ENCODE peak calls at places on chromosomes 7 and 10, in nine cellular contexts. C is GM10248, K is Caco-2, J is GM12865, R is heart left ventricle, F is lower lobe of right lung, S is stomach, P is RWPE1, M is GM23338. L is an unnamed sample.

GRCh38 chr10:662686-663465 is 26.6 kb downstream of the DIP2C start:
- DNase-seq in C (no peak), K (peak), J (no peak), R (no peak), F (no peak), S (no peak), P (no peak), M (no peak), L (peak)

GRCh38 chr7:77651544-77652162 is 44.6 kb upstream of the RSBN1L start:
- DNase-seq in C (peak), K (no peak), J (peak), R (no peak), F (no peak), S (no peak), P (peak), M (peak), L (no peak)

GRCh38 chr7:131895541-131896173 is 339.2 kb upstream of the PODXL start:
- DNase-seq in C (no peak), K (no peak), J (no peak), R (no peak), F (no peak), S (no peak), P (peak), M (peak), L (peak)

GRCh38 chr10:61984803-61985418 is 83.4 kb downstream of the ARID5B start:
- DNase-seq in C (no peak), K (no peak), J (no peak), R (no peak), F (no peak), S (no peak), P (no peak), M (no peak), L (no peak)

GRCh38 chr7:131196808-131197207 is 130.9 kb upstream of the MKLN1 start:
- DNase-seq in C (no peak), K (no peak), J (no peak), R (no peak), F (no peak), S (no peak), P (no peak), M (no peak), L (no peak)

GRCh38 chr7:135508853-135509588 is 881 bp downstream of the CNOT4 start:
- DNase-seq in C (peak), K (peak), J (peak), R (no peak), F (no peak), S (no peak), P (peak), M (peak), L (peak)

GRCh38 chr10:77073066-77073960 is 564.3 kb downstream of the KCNMA1 start:
- DNase-seq in C (no peak), K (no peak), J (no peak), R (peak), F (no peak), S (no peak), P (no peak), M (no peak), L (peak)

GRCh38 chr7:30594055-30594539 is 581 bp upstream of the GARS1 start:
- DNase-seq in C (peak), K (peak), J (peak), R (peak), F (peak), S (no peak), P (peak), M (peak), L (no peak)

GRCh38 chr7:22094413-22095304 is 149.0 kb upstream of the CDCA7L start:
- DNase-seq in C (no peak), K (no peak), J (no peak), R (no peak), F (no peak), S (no peak), P (no peak), M (peak), L (no peak)

GRCh38 chr7:801940-802364 is 30.3 kb upstream of the SUN1 start:
- DNase-seq in C (no peak), K (no peak), J (no peak), R (peak), F (peak), S (peak), P (no peak), M (no peak), L (no peak)

GRCh38 chr10:124743188-124744046 is 761 bp downstream of the FAM53B start:
- DNase-seq in C (no peak), K (peak), J (peak), R (no peak), F (peak), S (peak), P (peak), M (peak), L (no peak)

GRCh38 chr7:134589491-134589941 is 40.6 kb downstream of the AKR1B15 start:
- DNase-seq in C (no peak), K (no peak), J (no peak), R (no peak), F (no peak), S (peak), P (no peak), M (no peak), L (no peak)

GRCh38 chr7:100476903-100477870 is 1.8 kb downstream of the TSC22D4 start:
- DNase-seq in C (no peak), K (no peak), J (peak), R (no peak), F (no peak), S (no peak), P (no peak), M (peak), L (no peak)

GRCh38 chr10:95391570-95392249 is 100.9 kb upstream of the PDLIM1 start:
- DNase-seq in C (no peak), K (no peak), J (peak), R (no peak), F (no peak), S (no peak), P (peak), M (peak), L (peak)

GRCh38 chr10:14285941-14286555 is 44.7 kb downstream of the FRMD4A start:
- DNase-seq in C (no peak), K (no peak), J (no peak), R (no peak), F (no peak), S (no peak), P (no peak), M (no peak), L (no peak)

GRCh38 chr10:103458720-103459119 is at the start of gene CALHM1:
- DNase-seq in C (peak), K (peak), J (peak), R (no peak), F (no peak), S (no peak), P (peak), M (peak), L (no peak)

GRCh38 chr7:23450518-23450917 is 19.8 kb downstream of the IGF2BP3 start:
- DNase-seq in C (no peak), K (no peak), J (peak), R (no peak), F (no peak), S (no peak), P (no peak), M (peak), L (no peak)

GRCh38 chr7:155702616-155703015 is 58.2 kb downstream of the RBM33 start:
- DNase-seq in C (no peak), K (no peak), J (no peak), R (no peak), F (no peak), S (no peak), P (peak), M (no peak), L (no peak)

GRCh38 chr10:94496010-94496409 is 49.6 kb upstream of the HELLS start:
- DNase-seq in C (peak), K (no peak), J (peak), R (no peak), F (no peak), S (no peak), P (no peak), M (no peak), L (no peak)

GRCh38 chr7:23474098-23474828 is 4.0 kb upstream of the IGF2BP3 start:
- DNase-seq in C (peak), K (peak), J (peak), R (peak), F (peak), S (peak), P (peak), M (peak), L (peak)

GRCh38 chr10:72455889-72456588 is 101.3 kb upstream of the DNAJB12 start:
- DNase-seq in C (no peak), K (no peak), J (no peak), R (no peak), F (no peak), S (no peak), P (no peak), M (no peak), L (no peak)

GRCh38 chr7:117827861-117828260 is 45.4 kb downstream of the CTTNBP2 start:
- DNase-seq in C (no peak), K (no peak), J (no peak), R (no peak), F (no peak), S (no peak), P (peak), M (no peak), L (no peak)

GRCh38 chr7:1950066-1950622 is 280.1 kb downstream of the ELFN1 start:
- DNase-seq in C (no peak), K (no peak), J (no peak), R (peak), F (peak), S (no peak), P (no peak), M (no peak), L (no peak)

GRCh38 chr7:36021367-36021766 is 131.7 kb upstream of the EEPD1 start:
- DNase-seq in C (no peak), K (no peak), J (peak), R (no peak), F (no peak), S (no peak), P (no peak), M (peak), L (no peak)

GRCh38 chr10:17464545-17464944 is 10.2 kb upstream of the ST8SIA6 start:
- DNase-seq in C (no peak), K (no peak), J (no peak), R (no peak), F (no peak), S (no peak), P (no peak), M (no peak), L (no peak)

DNA sequence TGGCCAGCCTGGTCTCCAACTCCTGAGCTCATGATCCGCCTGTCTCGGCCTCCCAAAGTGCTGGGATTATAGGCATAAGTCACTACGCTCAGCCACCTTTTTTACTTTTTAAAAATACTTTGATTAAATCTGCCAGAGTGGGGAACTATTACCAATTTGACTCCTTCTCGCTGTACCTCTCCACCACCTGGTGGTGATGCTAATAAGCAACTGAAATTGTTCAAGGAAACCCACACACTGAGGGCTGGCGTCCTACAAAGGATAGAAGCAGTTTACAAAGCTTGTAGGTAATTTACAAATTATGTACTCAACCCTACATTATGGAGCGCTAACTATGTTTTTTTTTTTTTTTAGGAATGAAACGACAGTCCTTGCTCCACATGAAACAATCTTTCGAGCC is 111.1 kb downstream of the CPED1 start:
- DNase-seq in C (no peak), K (no peak), J (peak), R (no peak), F (no peak), S (no peak), P (no peak), M (peak), L (no peak)
- TF ChIP-seq CTCF in C (no peak), K (no peak), J (peak), R (no peak), F (no peak), S (no peak), P (no peak), M (peak), L (peak)

DNA sequence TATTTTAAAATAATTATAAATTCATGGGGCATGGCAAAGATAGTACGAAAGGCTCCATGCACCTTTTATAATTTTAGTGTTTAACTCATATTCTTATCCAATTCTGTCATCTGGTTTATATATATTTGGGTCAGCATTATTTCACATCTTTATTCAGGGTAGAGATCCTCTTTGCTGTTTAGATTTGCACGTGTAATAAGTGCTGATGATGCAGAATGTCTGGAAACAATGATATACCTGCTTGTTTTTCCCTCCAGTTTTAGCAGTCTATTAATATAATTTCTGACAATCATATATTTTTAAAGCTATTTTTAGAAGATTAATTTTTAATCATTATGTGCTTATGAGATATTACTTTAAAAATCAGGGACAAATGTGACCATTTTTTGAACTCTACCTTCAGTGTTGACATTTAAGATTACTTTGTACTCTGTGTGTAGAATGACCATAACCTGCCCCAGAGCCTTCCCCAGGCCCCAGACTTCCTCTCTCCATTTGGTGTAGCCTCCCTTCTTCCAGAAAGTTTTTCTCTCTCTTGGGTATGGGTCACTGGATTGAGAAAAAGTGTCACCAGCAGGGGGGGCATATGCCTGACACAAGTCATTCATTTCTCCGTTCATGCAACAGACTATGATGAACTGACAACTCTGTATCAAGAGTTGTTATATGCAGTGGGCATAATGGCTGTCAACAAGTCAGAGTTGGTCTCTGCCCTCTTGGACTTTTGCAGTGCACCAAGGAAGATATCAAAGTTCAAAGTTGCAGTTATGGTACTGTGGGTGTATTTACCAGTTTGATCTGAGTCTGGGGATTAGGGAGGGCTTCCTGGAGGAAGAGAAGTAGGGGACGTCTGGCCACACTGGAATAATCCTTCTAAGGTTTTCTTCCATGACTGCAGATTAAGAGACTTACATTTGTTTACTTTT is 192.6 kb upstream of the CCDC6 start:
- DNase-seq in C (no peak), K (peak), J (peak), R (no peak), F (no peak), S (no peak), P (no peak), M (peak), L (no peak)
- TF ChIP-seq CTCF in C (peak), K (peak), J (peak), R (no peak), F (no peak), S (no peak), P (no peak), M (peak), L (peak)

GRCh38 chr10:70540789-70541360 is 61.7 kb downstream of the PRF1 start:
- DNase-seq in C (no peak), K (no peak), J (no peak), R (no peak), F (no peak), S (no peak), P (no peak), M (no peak), L (no peak)

GRCh38 chr10:70544431-70545340 is 57.9 kb downstream of the PRF1 start:
- DNase-seq in C (no peak), K (no peak), J (no peak), R (no peak), F (no peak), S (no peak), P (no peak), M (no peak), L (no peak)

GRCh38 chr10:70543911-70544310 is 58.6 kb downstream of the PRF1 start:
- DNase-seq in C (no peak), K (no peak), J (no peak), R (no peak), F (no peak), S (no peak), P (no peak), M (no peak), L (no peak)

GRCh38 chr10:70541738-70542564 is 60.6 kb downstream of the PRF1 start:
- DNase-seq in C (no peak), K (no peak), J (no peak), R (no peak), F (no peak), S (no peak), P (no peak), M (no peak), L (no peak)

GRCh38 chr10:70542565-70542938 is 60.0 kb downstream of the PRF1 start:
- DNase-seq in C (no peak), K (no peak), J (no peak), R (no peak), F (no peak), S (no peak), P (no peak), M (no peak), L (no peak)
- TF ChIP-seq CTCF in C (no peak), K (no peak), J (peak), R (no peak), F (no peak), S (no peak), P (no peak), M (no peak), L (peak)

DNA sequence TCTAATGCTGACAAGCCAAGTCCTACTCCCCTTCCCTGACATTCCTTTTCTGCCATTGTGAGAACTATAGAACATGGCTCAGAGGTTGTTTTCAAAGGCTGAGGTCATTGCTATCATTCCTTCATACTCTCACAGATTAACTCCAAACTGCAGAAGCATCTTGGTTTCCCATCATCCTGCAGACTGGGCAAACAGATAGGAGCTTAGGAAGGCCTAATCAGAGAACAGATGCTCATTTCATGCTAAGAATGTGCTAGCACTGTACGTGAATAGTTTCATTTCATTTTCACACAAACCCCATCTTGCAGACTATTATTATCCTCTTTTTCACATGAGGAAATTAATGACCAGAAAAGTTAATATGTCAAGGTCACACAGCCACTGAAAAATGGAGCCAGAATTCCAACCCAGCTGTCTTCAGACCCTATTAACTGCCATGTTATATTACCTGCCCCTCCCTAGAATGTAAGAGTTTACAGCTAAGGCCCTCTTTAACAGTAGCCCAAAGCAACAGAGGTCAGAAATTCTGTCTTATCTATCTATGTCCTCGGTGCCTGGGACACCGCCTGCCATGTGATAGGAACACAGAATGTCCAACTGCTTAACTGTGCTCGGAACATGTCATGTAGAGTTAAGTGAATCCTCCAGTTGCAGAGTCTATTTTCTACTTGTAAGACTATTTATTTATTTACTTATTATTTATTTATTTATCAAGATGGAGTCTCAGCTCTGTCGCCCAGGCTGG is 2.9 kb upstream of the LCOR start:
- DNase-seq in C (no peak), K (no peak), J (no peak), R (no peak), F (no peak), S (no peak), P (no peak), M (no peak), L (no peak)
- TF ChIP-seq CTCF in C (no peak), K (no peak), J (no peak), R (no peak), F (no peak), S (no peak), P (no peak), M (no peak), L (no peak)

GRCh38 chr10:33337335-33337854 is 2.9 kb upstream of the NRP1 start:
- DNase-seq in C (no peak), K (no peak), J (no peak), R (peak), F (no peak), S (no peak), P (peak), M (no peak), L (no peak)

GRCh38 chr10:33334839-33335549 is 527 bp upstream of the NRP1 start:
- DNase-seq in C (peak), K (peak), J (peak), R (peak), F (peak), S (peak), P (peak), M (peak), L (peak)

GRCh38 chr10:33335550-33335799 is 1.0 kb upstream of the NRP1 start:
- DNase-seq in C (peak), K (peak), J (no peak), R (no peak), F (peak), S (no peak), P (peak), M (peak), L (no peak)

GRCh38 chr10:33336606-33337334 is 2.3 kb upstream of the NRP1 start:
- DNase-seq in C (peak), K (peak), J (no peak), R (peak), F (peak), S (no peak), P (peak), M (peak), L (peak)

GRCh38 chr10:33335800-33336605 is 1.5 kb upstream of the NRP1 start:
- DNase-seq in C (peak), K (peak), J (no peak), R (peak), F (peak), S (peak), P (peak), M (peak), L (peak)
- TF ChIP-seq CTCF in C (no peak), K (no peak), J (no peak), R (peak), F (peak), S (no peak), P (peak), M (no peak), L (no peak)

GRCh38 chr7:91789086-91789485 is 91.4 kb downstream of the MTERF1 start:
- DNase-seq in C (no peak), K (no peak), J (no peak), R (no peak), F (no peak), S (no peak), P (no peak), M (no peak), L (no peak)

GRCh38 chr7:91787923-91788322 is 92.6 kb downstream of the MTERF1 start:
- DNase-seq in C (no peak), K (no peak), J (no peak), R (no peak), F (no peak), S (no peak), P (no peak), M (no peak), L (no peak)

GRCh38 chr7:91789558-91789957 is 90.9 kb downstream of the MTERF1 start:
- DNase-seq in C (no peak), K (no peak), J (no peak), R (no peak), F (no peak), S (no peak), P (no peak), M (no peak), L (no peak)

GRCh38 chr7:91780526-91780925 is 100.0 kb downstream of the MTERF1 start:
- DNase-seq in C (no peak), K (no peak), J (no peak), R (no peak), F (no peak), S (no peak), P (no peak), M (no peak), L (no peak)

GRCh38 chr7:91784469-91784868 is 96.0 kb downstream of the MTERF1 start:
- DNase-seq in C (no peak), K (no peak), J (peak), R (no peak), F (no peak), S (no peak), P (peak), M (no peak), L (no peak)
- TF ChIP-seq CTCF in C (peak), K (peak), J (no peak), R (peak), F (peak), S (no peak), P (peak), M (no peak), L (peak)

DNA sequence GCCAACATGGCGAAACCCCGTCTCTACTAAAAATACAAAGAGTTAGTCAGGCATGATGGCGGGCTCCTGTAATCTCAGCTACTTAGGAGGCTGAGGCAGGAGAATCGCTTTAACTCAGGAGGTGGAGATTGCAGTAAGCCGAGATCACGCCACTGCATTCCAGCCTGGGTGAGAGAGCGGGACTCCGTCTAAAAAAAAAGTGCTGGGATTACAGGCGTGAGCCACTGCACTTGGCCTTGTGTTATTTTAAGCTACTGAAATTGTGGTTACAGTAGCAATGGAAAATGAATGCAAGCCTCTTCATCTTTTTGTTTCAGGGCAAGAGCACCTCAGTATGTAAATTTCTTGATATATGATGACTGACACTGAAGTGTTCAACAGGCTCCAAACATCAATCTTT is 106.4 kb upstream of the IMMP2L start:
- DNase-seq in C (no peak), K (no peak), J (no peak), R (no peak), F (no peak), S (no peak), P (no peak), M (no peak), L (no peak)
- TF ChIP-seq CTCF in C (no peak), K (no peak), J (no peak), R (no peak), F (no peak), S (no peak), P (no peak), M (no peak), L (no peak)